ENCODE peak calls at places on chromosomes 11 and 22, in eight cellular contexts. S is ureter, H is smooth muscle cell of the brain vasculature, K is uterus, X is AG04449, F is T-cell, B is HEK293T, A is NCI-H460. L is an unnamed sample.

GRCh38 chr11:17607572-17608570 is 60.8 kb downstream of the OTOG start:
- DNase-seq in F (no peak), X (no peak), A (no peak), K (no peak), S (no peak), B (no peak), H (no peak), L (no peak)

GRCh38 chr11:93902921-93903320 is 52.5 kb upstream of the VSTM5 start:
- DNase-seq in K (no peak), B (no peak), H (no peak), S (no peak), F (no peak), X (no peak), A (no peak), L (no peak)

GRCh38 chr22:44091021-44091721 is 67.1 kb downstream of the PARVB start:
- DNase-seq in A (no peak), K (no peak), S (no peak), H (no peak), F (no peak), X (no peak), B (peak; percentile 38), L (peak; percentile 31)

GRCh38 chr11:65375012-65375411 is 7.4 kb downstream of the SLC25A45 start:
- DNase-seq in A (no peak), X (no peak), B (no peak), F (no peak), K (no peak), S (no peak), H (no peak), L (no peak)

GRCh38 chr11:87097582-87097981 is 59.8 kb downstream of the TMEM135 start:
- DNase-seq in A (peak; percentile 38), B (peak; percentile 67), X (no peak), K (no peak), F (no peak), S (no peak), H (peak; percentile 3), L (peak; percentile 22)

GRCh38 chr11:123624974-123625373 is 29.4 kb downstream of the SCN3B start:
- DNase-seq in X (no peak), H (no peak), A (no peak), S (no peak), B (no peak), F (no peak), K (no peak), L (no peak)

GRCh38 chr11:29343465-29344333 is 673.1 kb downstream of the KCNA4 start:
- DNase-seq in F (no peak), B (peak; percentile 60), H (no peak), A (peak; percentile 36), X (no peak), K (peak; percentile 11), S (peak; percentile 41), L (peak; percentile 50)

GRCh38 chr11:75731095-75731494 is 13.5 kb downstream of the MOGAT2 start:
- DNase-seq in H (no peak), F (no peak), S (no peak), B (no peak), K (no peak), A (no peak), X (no peak), L (no peak)

GRCh38 chr11:70485326-70486025 is 87.1 kb downstream of the CTTN start:
- DNase-seq in X (no peak), B (no peak), S (no peak), H (no peak), A (no peak), K (no peak), F (no peak), L (no peak)

GRCh38 chr11:2790581-2790925 is 90.8 kb upstream of the KCNQ1OT1 start:
- DNase-seq in S (peak; percentile 36), X (no peak), K (peak; percentile 9), B (no peak), H (no peak), A (no peak), F (peak; percentile 10), L (no peak)

GRCh38 chr22:41256254-41256897 is 15.6 kb upstream of the CHADL start:
- DNase-seq in X (peak; percentile 12), S (no peak), F (no peak), A (peak; percentile 56), H (peak; percentile 58), B (no peak), K (peak; percentile 39), L (peak; percentile 76)

GRCh38 chr22:37675930-37676571 is 615 bp downstream of the LGALS1 start:
- DNase-seq in X (no peak), A (no peak), F (no peak), B (no peak), S (peak; percentile 76), H (no peak), K (peak; percentile 69), L (no peak)

GRCh38 chr11:28697920-28698827 is 590.0 kb downstream of the METTL15 start:
- DNase-seq in H (peak; percentile 17), X (no peak), S (peak; percentile 47), B (peak; percentile 57), F (no peak), A (peak; percentile 77), K (no peak), L (peak; percentile 43)

GRCh38 chr22:21455334-21456089 is 11.7 kb upstream of the TMEM191C start:
- DNase-seq in X (no peak), A (no peak), B (no peak), K (peak; percentile 7), S (peak; percentile 40), F (no peak), H (no peak), L (no peak)

GRCh38 chr11:65915101-65915820 is 3.6 kb downstream of the C11orf68 start:
- DNase-seq in F (no peak), A (no peak), B (no peak), K (no peak), X (no peak), S (no peak), H (no peak), L (no peak)

GRCh38 chr11:27358306-27358705 is 4.7 kb downstream of the CCDC34 start:
- DNase-seq in K (no peak), H (no peak), F (no peak), X (no peak), S (no peak), B (no peak), A (no peak), L (no peak)

GRCh38 chr11:114775849-114776621 is 97.7 kb downstream of the NXPE2 start:
- DNase-seq in A (no peak), K (no peak), F (no peak), H (no peak), B (no peak), X (no peak), S (no peak), L (no peak)

GRCh38 chr22:19085233-19086043 is 36.8 kb downstream of the DGCR2 start:
- DNase-seq in S (no peak), X (no peak), F (no peak), K (no peak), A (peak; percentile 26), B (peak; percentile 62), H (no peak), L (peak; percentile 25)

GRCh38 chr11:29009426-29009825 is 901.2 kb downstream of the METTL15 start:
- DNase-seq in K (no peak), F (no peak), A (no peak), X (peak; percentile 21), B (no peak), H (no peak), S (no peak), L (no peak)

GRCh38 chr22:39266398-39267030 is 21.7 kb upstream of the PDGFB start:
- DNase-seq in B (no peak), H (no peak), X (no peak), F (no peak), K (no peak), A (no peak), S (no peak), L (peak; percentile 22)

GRCh38 chr11:72069787-72070251 is 10.5 kb downstream of the NUMA1 start:
- DNase-seq in H (no peak), F (no peak), S (peak; percentile 83), X (no peak), A (peak; percentile 71), B (no peak), K (peak; percentile 86), L (peak; percentile 63)

GRCh38 chr22:42949159-42949558 is 65.8 kb downstream of the PACSIN2 start:
- DNase-seq in A (no peak), B (no peak), S (no peak), H (no peak), X (no peak), K (no peak), F (no peak), L (peak; percentile 51)

GRCh38 chr11:110613526-110613925 is 98.7 kb downstream of the ARHGAP20 start:
- DNase-seq in S (no peak), A (no peak), B (no peak), F (no peak), K (no peak), X (no peak), H (no peak), L (no peak)

GRCh38 chr11:125176866-125177265 is 12.3 kb downstream of the PKNOX2 start:
- DNase-seq in F (no peak), B (no peak), K (no peak), H (no peak), A (no peak), X (no peak), S (no peak), L (no peak)

GRCh38 chr11:78039919-78040671 is 17.0 kb upstream of the KCTD14 start:
- DNase-seq in A (peak; percentile 33), K (peak; percentile 61), B (peak; percentile 53), H (peak; percentile 64), F (no peak), X (peak; percentile 63), S (peak; percentile 73), L (peak; percentile 75)

GRCh38 chr11:122814401-122814800 is 23.9 kb upstream of the CRTAM start:
- DNase-seq in F (no peak), K (no peak), X (no peak), S (no peak), B (no peak), A (no peak), H (no peak), L (no peak)

GRCh38 chr11:35798983-35799382 is 136.4 kb downstream of the TRIM44 start:
- DNase-seq in K (no peak), S (no peak), X (no peak), B (no peak), A (no peak), H (no peak), F (no peak), L (no peak)

GRCh38 chr22:20816559-20816958 is 42.1 kb downstream of the PI4KA start:
- DNase-seq in K (no peak), A (no peak), H (no peak), S (no peak), F (no peak), X (no peak), B (no peak), L (no peak)

GRCh38 chr22:44603774-44604173 is 98.2 kb upstream of the PRR5 start:
- DNase-seq in H (no peak), S (no peak), B (no peak), K (no peak), A (no peak), X (no peak), F (no peak), L (no peak)

GRCh38 chr11:131696584-131697120 is 326.2 kb downstream of the NTM start:
- DNase-seq in F (no peak), X (no peak), K (no peak), A (no peak), B (no peak), S (no peak), H (no peak), L (no peak)

GRCh38 chr11:113173023-113173594 is 141.3 kb upstream of the TTC12 start:
- DNase-seq in A (no peak), K (no peak), F (no peak), B (no peak), S (no peak), H (no peak), X (no peak), L (no peak)

GRCh38 chr11:1072821-1073231 is 1.8 kb upstream of the MUC2 start:
- DNase-seq in B (no peak), X (no peak), K (peak; percentile 7), S (no peak), H (no peak), F (no peak), A (no peak), L (no peak)

GRCh38 chr11:65390099-65390941 is 3.9 kb downstream of the FRMD8 start:
- DNase-seq in K (no peak), S (no peak), X (no peak), A (no peak), B (no peak), F (no peak), H (no peak), L (no peak)